ENCODE peak calls at places on chromosomes 13 and 19, in four cellular contexts. I is CD8-positive, alpha-beta T cell; M is K562; K is COLO829. Y is an unnamed sample.

GRCh38 chr13:37326319-37326718 is 220.9 kb upstream of the CSNK1A1L start:
- DNase-seq in K (no peak), I (no peak), M (no peak), Y (no peak)

GRCh38 chr19:17468302-17469091 is 1.8 kb upstream of the SLC27A1 start:
- DNase-seq in K (no peak), I (no peak), M (no peak), Y (no peak)

GRCh38 chr13:27450921-27451461 is 627 bp upstream of the MTIF3 start:
- DNase-seq in M (peak), K (peak), I (peak), Y (peak)

GRCh38 chr19:14434157-14434501 is 1.0 kb downstream of the PKN1 start:
- DNase-seq in M (no peak), K (no peak), I (no peak), Y (no peak)

GRCh38 chr19:30406220-30406944 is 34.2 kb downstream of the ZNF536 start:
- DNase-seq in I (no peak), K (peak), M (peak), Y (peak)

GRCh38 chr19:50695251-50696064 is 24.1 kb downstream of the SHANK1 start:
- DNase-seq in I (no peak), K (no peak), M (peak), Y (peak)

GRCh38 chr13:24269803-24270202 is 39.6 kb upstream of the C1QTNF9 start:
- DNase-seq in K (no peak), M (no peak), I (no peak), Y (no peak)

GRCh38 chr13:101576977-101577376 is 124.5 kb downstream of the ITGBL1 start:
- DNase-seq in M (no peak), K (no peak), I (no peak), Y (no peak)

GRCh38 chr13:110307697-110308376 is 753 bp downstream of the COL4A2 start:
- DNase-seq in I (no peak), M (no peak), K (no peak), Y (no peak)

GRCh38 chr13:102830646-102831045 is 15.2 kb upstream of the ERCC5 start:
- DNase-seq in I (no peak), K (no peak), M (no peak), Y (no peak)

GRCh38 chr13:84917252-84917878 is 881.9 kb downstream of the SLITRK6 start:
- DNase-seq in M (no peak), K (peak), I (no peak), Y (peak)

GRCh38 chr13:80400834-80401450 is 60.0 kb upstream of the SPRY2 start:
- DNase-seq in I (no peak), M (no peak), K (no peak), Y (no peak)

GRCh38 chr19:11995174-11995573 is 30.3 kb downstream of the ZNF763 start:
- DNase-seq in M (peak), K (peak), I (no peak), Y (peak)

GRCh38 chr19:51784922-51785690 is 9.9 kb upstream of the FPR3 start:
- DNase-seq in K (no peak), M (peak), I (no peak), Y (no peak)

GRCh38 chr19:15123900-15124299 is 16.7 kb downstream of the SYDE1 start:
- DNase-seq in I (no peak), M (no peak), K (no peak), Y (no peak)

GRCh38 chr19:1411255-1412191 is 4.1 kb downstream of the DAZAP1 start:
- DNase-seq in I (peak), M (no peak), K (no peak), Y (no peak)

GRCh38 chr19:48806818-48807589 is 3.8 kb downstream of the BCAT2 start:
- DNase-seq in M (peak), I (no peak), K (no peak), Y (no peak)

GRCh38 chr19:15015946-15016542 is 33.2 kb upstream of the CASP14 start:
- DNase-seq in I (no peak), K (peak), M (peak), Y (peak)